ENCODE peak calls at places on chromosome X, in five cellular contexts. M is adipocyte, Z is smooth muscle cell of the brain vasculature, I is EH, W is HFF-Myc. N is an unnamed sample.

GRCh38 chrX:5650904-5651303 is 577.8 kb downstream of the NLGN4X start:
- DNase-seq in I (no peak), W (no peak), Z (no peak), M (no peak), N (no peak)

GRCh38 chrX:69457756-69458155 is 46.4 kb upstream of the NALF2 start:
- DNase-seq in I (no peak), Z (no peak), W (no peak), M (no peak), N (no peak)

GRCh38 chrX:24693453-24694202 is at the start of gene POLA1:
- DNase-seq in Z (peak), W (peak), I (peak), M (peak), N (peak)

GRCh38 chrX:43909159-43909558 is 26.9 kb upstream of the MAOB start:
- DNase-seq in M (no peak), Z (no peak), W (no peak), I (no peak), N (no peak)

GRCh38 chrX:72621619-72622485 is 49.2 kb upstream of the HDAC8 start:
- DNase-seq in M (peak), Z (no peak), W (no peak), I (peak), N (peak)

GRCh38 chrX:40097101-40097491 is 662 bp downstream of the BCOR start:
- DNase-seq in Z (no peak), W (no peak), I (no peak), M (peak), N (no peak)

GRCh38 chrX:1537031-1537715 is at the start of gene P2RY8:
- DNase-seq in W (peak), I (peak), M (peak), Z (no peak), N (no peak)

GRCh38 chrX:8879750-8880149 is 78.6 kb upstream of the FAM9A start:
- DNase-seq in M (no peak), W (no peak), Z (no peak), I (peak), N (no peak)

GRCh38 chrX:38375888-38376287 is 23.5 kb downstream of the OTC start:
- DNase-seq in I (no peak), Z (no peak), W (no peak), M (peak), N (no peak)

GRCh38 chrX:123157586-123157985 is 26.5 kb upstream of the GRIA3 start:
- DNase-seq in Z (no peak), M (peak), W (no peak), I (no peak), N (peak)

GRCh38 chrX:72408885-72409284 is 103.2 kb upstream of the CITED1 start:
- DNase-seq in W (no peak), Z (no peak), I (no peak), M (no peak), N (no peak)

GRCh38 chrX:13373807-13374187 is 53.9 kb upstream of the ATXN3L start:
- DNase-seq in Z (no peak), M (peak), I (peak), W (no peak), N (peak)

GRCh38 chrX:22081475-22082092 is 49.5 kb downstream of the PHEX start:
- DNase-seq in Z (peak), M (peak), I (peak), W (peak), N (peak)

GRCh38 chrX:109384569-109385174 is 97.2 kb downstream of the GUCY2F start:
- DNase-seq in M (peak), I (peak), W (no peak), Z (no peak), N (peak)

GRCh38 chrX:103356023-103356798 is at the start of gene TCEAL9:
- DNase-seq in Z (no peak), W (no peak), M (peak), I (peak), N (peak)

GRCh38 chrX:71908387-71908786 is 2.3 kb upstream of the NHSL2 start:
- DNase-seq in M (no peak), I (no peak), W (no peak), Z (no peak), N (no peak)

GRCh38 chrX:45445745-45446412 is 245.2 kb upstream of the DIPK2B start:
- DNase-seq in W (peak), Z (no peak), I (peak), M (peak), N (peak)

GRCh38 chrX:40313269-40313668 is 215.5 kb upstream of the BCOR start:
- DNase-seq in Z (no peak), W (no peak), I (no peak), M (no peak), N (no peak)

GRCh38 chrX:2425281-2426071 is 75.3 kb downstream of the DHRSX start:
- DNase-seq in Z (no peak), W (no peak), M (peak), I (no peak), N (peak)

GRCh38 chrX:141936080-141936479 is 32.4 kb downstream of the MAGEC1 start:
- DNase-seq in W (no peak), M (peak), I (peak), Z (no peak), N (no peak)

GRCh38 chrX:72021975-72022374 is 109.7 kb downstream of the RTL5 start:
- DNase-seq in M (peak), W (no peak), I (peak), Z (no peak), N (no peak)

GRCh38 chrX:113305496-113305895 is 464.9 kb upstream of the AMOT start:
- DNase-seq in I (peak), W (no peak), Z (no peak), M (peak), N (peak)

GRCh38 chrX:7270018-7270417 is 122.1 kb upstream of the PUDP start:
- DNase-seq in M (peak), I (peak), W (no peak), Z (no peak), N (peak)

GRCh38 chrX:107298276-107298675 is 91.9 kb downstream of the DNAAF6 start:
- DNase-seq in Z (no peak), M (no peak), W (no peak), I (no peak), N (no peak)

GRCh38 chrX:20514358-20514757 is 247.6 kb upstream of the RPS6KA3 start:
- DNase-seq in M (peak), I (peak), Z (no peak), W (peak), N (peak)

GRCh38 chrX:103404225-103405008 is 28.1 kb downstream of the BEX3 start:
- DNase-seq in M (peak), I (peak), Z (peak), W (peak), N (peak)

GRCh38 chrX:47585273-47585672 is 3.0 kb downstream of the TIMP1 start:
- DNase-seq in I (no peak), W (no peak), Z (no peak), M (no peak), N (no peak)

GRCh38 chrX:42778096-42778495 is at the start of gene PPP1R2C:
- DNase-seq in M (no peak), I (no peak), Z (no peak), W (no peak), N (no peak)

GRCh38 chrX:22800360-22800759 is 199.4 kb upstream of the DDX53 start:
- DNase-seq in W (peak), M (peak), I (peak), Z (peak), N (peak)

GRCh38 chrX:50579955-50580354 is 109.3 kb upstream of the DGKK start:
- DNase-seq in M (peak), Z (peak), I (peak), W (peak), N (peak)

N was measured in fibroblast of gingiva.